ENCODE peak calls at places on chromosomes 11 and 22, in ten cellular contexts. One of them, this sample, is unnamed. For H3K36me3, the result is how much of the 10 kb centered on the place peaks cover.

GRCh38 chr11:3000032-3000961 is 8.2 kb upstream of the NAP1L4 start:
- DNase-seq in neural progenitor cell: peak
- DNase-seq in hepatocyte: peak
- DNase-seq in adrenal gland: peak
- DNase-seq in CD8-positive, alpha-beta T cell: no peak
- DNase-seq in endodermal cell: no peak
- DNase-seq in GM23338: no peak
- DNase-seq in stomach: peak
- DNase-seq in MM.1S: no peak
- DNase-seq in cardiac muscle cell: peak
- DNase-seq in this sample: peak

GRCh38 chr11:60193687-60194433 is 11.0 kb upstream of the MS4A6A start:
- DNase-seq in neural progenitor cell: peak
- DNase-seq in hepatocyte: peak
- DNase-seq in adrenal gland: peak
- DNase-seq in CD8-positive, alpha-beta T cell: peak
- DNase-seq in endodermal cell: peak
- DNase-seq in GM23338: peak
- DNase-seq in stomach: peak
- DNase-seq in MM.1S: peak
- DNase-seq in cardiac muscle cell: peak
- DNase-seq in this sample: no peak

GRCh38 chr11:77407613-77408012 is 66.3 kb downstream of the PAK1 start:
- DNase-seq in neural progenitor cell: no peak
- DNase-seq in hepatocyte: peak
- DNase-seq in adrenal gland: peak
- DNase-seq in CD8-positive, alpha-beta T cell: no peak
- DNase-seq in endodermal cell: no peak
- DNase-seq in GM23338: peak
- DNase-seq in stomach: peak
- DNase-seq in MM.1S: no peak
- DNase-seq in cardiac muscle cell: peak
- DNase-seq in this sample: peak

GRCh38 chr11:61855939-61856730 is 28.0 kb downstream of the FADS2 start:
- DNase-seq in neural progenitor cell: no peak
- DNase-seq in hepatocyte: no peak
- DNase-seq in adrenal gland: peak
- DNase-seq in CD8-positive, alpha-beta T cell: no peak
- DNase-seq in endodermal cell: no peak
- DNase-seq in GM23338: no peak
- DNase-seq in stomach: no peak
- DNase-seq in MM.1S: no peak
- DNase-seq in cardiac muscle cell: no peak
- DNase-seq in this sample: no peak

GRCh38 chr11:59992420-59992819 is 24.6 kb upstream of the OOSP4B start:
- DNase-seq in neural progenitor cell: no peak
- DNase-seq in hepatocyte: no peak
- DNase-seq in adrenal gland: no peak
- DNase-seq in CD8-positive, alpha-beta T cell: no peak
- DNase-seq in endodermal cell: no peak
- DNase-seq in GM23338: no peak
- DNase-seq in stomach: no peak
- DNase-seq in MM.1S: no peak
- DNase-seq in cardiac muscle cell: no peak
- DNase-seq in this sample: no peak

GRCh38 chr11:67463186-67463585 is 5.9 kb downstream of the TMEM134 start:
- DNase-seq in neural progenitor cell: no peak
- DNase-seq in hepatocyte: no peak
- DNase-seq in adrenal gland: no peak
- DNase-seq in CD8-positive, alpha-beta T cell: no peak
- DNase-seq in endodermal cell: no peak
- DNase-seq in GM23338: no peak
- DNase-seq in stomach: no peak
- DNase-seq in MM.1S: no peak
- DNase-seq in cardiac muscle cell: no peak
- DNase-seq in this sample: no peak

GRCh38 chr11:61893981-61894380 is 2.6 kb upstream of the FADS3 start:
- DNase-seq in neural progenitor cell: no peak
- DNase-seq in hepatocyte: no peak
- DNase-seq in adrenal gland: no peak
- DNase-seq in CD8-positive, alpha-beta T cell: no peak
- DNase-seq in endodermal cell: no peak
- DNase-seq in GM23338: no peak
- DNase-seq in stomach: no peak
- DNase-seq in MM.1S: no peak
- DNase-seq in cardiac muscle cell: no peak
- DNase-seq in this sample: no peak

GRCh38 chr11:27296406-27296994 is 66.5 kb downstream of the CCDC34 start:
- DNase-seq in neural progenitor cell: peak
- DNase-seq in hepatocyte: peak
- DNase-seq in adrenal gland: no peak
- DNase-seq in CD8-positive, alpha-beta T cell: no peak
- DNase-seq in endodermal cell: no peak
- DNase-seq in GM23338: peak
- DNase-seq in stomach: no peak
- DNase-seq in MM.1S: peak
- DNase-seq in cardiac muscle cell: peak
- DNase-seq in this sample: no peak

GRCh38 chr22:19674929-19675253 is 39.4 kb upstream of the SEPTIN5 start:
- DNase-seq in neural progenitor cell: no peak
- DNase-seq in hepatocyte: no peak
- DNase-seq in adrenal gland: no peak
- DNase-seq in CD8-positive, alpha-beta T cell: no peak
- DNase-seq in endodermal cell: peak
- DNase-seq in GM23338: no peak
- DNase-seq in stomach: no peak
- DNase-seq in MM.1S: no peak
- DNase-seq in cardiac muscle cell: no peak
- DNase-seq in this sample: no peak

GRCh38 chr11:29657709-29658108 is 359.1 kb downstream of the KCNA4 start:
- DNase-seq in neural progenitor cell: no peak
- DNase-seq in hepatocyte: no peak
- DNase-seq in adrenal gland: peak
- DNase-seq in CD8-positive, alpha-beta T cell: no peak
- DNase-seq in endodermal cell: no peak
- DNase-seq in GM23338: no peak
- DNase-seq in stomach: no peak
- DNase-seq in MM.1S: no peak
- DNase-seq in cardiac muscle cell: no peak
- DNase-seq in this sample: no peak

GRCh38 chr11:2803186-2804057 is 82.2 kb downstream of the CDKN1C start:
- DNase-seq in neural progenitor cell: no peak
- DNase-seq in hepatocyte: no peak
- DNase-seq in adrenal gland: peak
- DNase-seq in CD8-positive, alpha-beta T cell: no peak
- DNase-seq in endodermal cell: peak
- DNase-seq in GM23338: no peak
- DNase-seq in stomach: peak
- DNase-seq in MM.1S: no peak
- DNase-seq in cardiac muscle cell: no peak
- DNase-seq in this sample: peak

GRCh38 chr11:134313821-134314607 is 17.8 kb upstream of the GLB1L2 start:
- DNase-seq in neural progenitor cell: no peak
- DNase-seq in hepatocyte: no peak
- DNase-seq in adrenal gland: no peak
- DNase-seq in CD8-positive, alpha-beta T cell: no peak
- DNase-seq in endodermal cell: no peak
- DNase-seq in GM23338: no peak
- DNase-seq in stomach: no peak
- DNase-seq in MM.1S: no peak
- DNase-seq in cardiac muscle cell: no peak
- DNase-seq in this sample: no peak
- TF ChIP-seq CTCF in neural progenitor cell: no peak
- TF ChIP-seq CTCF in hepatocyte: no peak
- TF ChIP-seq CTCF in adrenal gland: no peak
- TF ChIP-seq CTCF in CD8-positive, alpha-beta T cell: no peak
- TF ChIP-seq CTCF in endodermal cell: no peak
- TF ChIP-seq CTCF in GM23338: no peak
- TF ChIP-seq CTCF in stomach: no peak
- TF ChIP-seq CTCF in MM.1S: no peak
- TF ChIP-seq CTCF in cardiac muscle cell: no peak
- TF ChIP-seq CTCF in this sample: no peak

GRCh38 chr11:12199231-12199948 is 89.0 kb downstream of the MICAL2 start:
- DNase-seq in neural progenitor cell: no peak
- DNase-seq in hepatocyte: no peak
- DNase-seq in adrenal gland: no peak
- DNase-seq in CD8-positive, alpha-beta T cell: no peak
- DNase-seq in endodermal cell: no peak
- DNase-seq in GM23338: no peak
- DNase-seq in stomach: no peak
- DNase-seq in MM.1S: peak
- DNase-seq in cardiac muscle cell: peak
- DNase-seq in this sample: no peak

GRCh38 chr11:12202911-12203310 is 92.5 kb downstream of the MICAL2 start:
- DNase-seq in neural progenitor cell: no peak
- DNase-seq in hepatocyte: no peak
- DNase-seq in adrenal gland: no peak
- DNase-seq in CD8-positive, alpha-beta T cell: no peak
- DNase-seq in endodermal cell: no peak
- DNase-seq in GM23338: no peak
- DNase-seq in stomach: no peak
- DNase-seq in MM.1S: no peak
- DNase-seq in cardiac muscle cell: no peak
- DNase-seq in this sample: no peak

GRCh38 chr11:12200359-12201015 is 90.1 kb downstream of the MICAL2 start:
- DNase-seq in neural progenitor cell: no peak
- DNase-seq in hepatocyte: peak
- DNase-seq in adrenal gland: peak
- DNase-seq in CD8-positive, alpha-beta T cell: no peak
- DNase-seq in endodermal cell: no peak
- DNase-seq in GM23338: no peak
- DNase-seq in stomach: no peak
- DNase-seq in MM.1S: no peak
- DNase-seq in cardiac muscle cell: no peak
- DNase-seq in this sample: no peak

GRCh38 chr11:12198261-12198925 is 88.0 kb downstream of the MICAL2 start:
- DNase-seq in neural progenitor cell: no peak
- DNase-seq in hepatocyte: no peak
- DNase-seq in adrenal gland: no peak
- DNase-seq in CD8-positive, alpha-beta T cell: no peak
- DNase-seq in endodermal cell: no peak
- DNase-seq in GM23338: no peak
- DNase-seq in stomach: peak
- DNase-seq in MM.1S: no peak
- DNase-seq in cardiac muscle cell: no peak
- DNase-seq in this sample: no peak

GRCh38 chr11:12201016-12201985 is 90.9 kb downstream of the MICAL2 start:
- DNase-seq in neural progenitor cell: no peak
- DNase-seq in hepatocyte: peak
- DNase-seq in adrenal gland: peak
- DNase-seq in CD8-positive, alpha-beta T cell: no peak
- DNase-seq in endodermal cell: no peak
- DNase-seq in GM23338: no peak
- DNase-seq in stomach: no peak
- DNase-seq in MM.1S: no peak
- DNase-seq in cardiac muscle cell: peak
- DNase-seq in this sample: no peak
- H3K36me3 ChIP-seq in neural progenitor cell: under half
- H3K36me3 ChIP-seq in hepatocyte: under half
- H3K36me3 ChIP-seq in adrenal gland: under half
- H3K36me3 ChIP-seq in CD8-positive, alpha-beta T cell: under half
- H3K36me3 ChIP-seq in endodermal cell: under half
- H3K36me3 ChIP-seq in GM23338: under half
- H3K36me3 ChIP-seq in stomach: under half
- H3K36me3 ChIP-seq in MM.1S: under half
- H3K36me3 ChIP-seq in cardiac muscle cell: under half
- H3K36me3 ChIP-seq in this sample: under half

GRCh38 chr22:29154364-29155048 is 51.2 kb upstream of the EMID1 start:
- DNase-seq in neural progenitor cell: peak
- DNase-seq in hepatocyte: peak
- DNase-seq in adrenal gland: peak
- DNase-seq in CD8-positive, alpha-beta T cell: peak
- DNase-seq in endodermal cell: peak
- DNase-seq in GM23338: peak
- DNase-seq in stomach: peak
- DNase-seq in MM.1S: peak
- DNase-seq in cardiac muscle cell: peak
- DNase-seq in this sample: peak
- TF ChIP-seq CTCF in neural progenitor cell: peak
- TF ChIP-seq CTCF in hepatocyte: peak
- TF ChIP-seq CTCF in adrenal gland: peak
- TF ChIP-seq CTCF in CD8-positive, alpha-beta T cell: peak
- TF ChIP-seq CTCF in endodermal cell: peak
- TF ChIP-seq CTCF in GM23338: peak
- TF ChIP-seq CTCF in stomach: peak
- TF ChIP-seq CTCF in MM.1S: peak
- TF ChIP-seq CTCF in cardiac muscle cell: peak
- TF ChIP-seq CTCF in this sample: peak

DNA sequence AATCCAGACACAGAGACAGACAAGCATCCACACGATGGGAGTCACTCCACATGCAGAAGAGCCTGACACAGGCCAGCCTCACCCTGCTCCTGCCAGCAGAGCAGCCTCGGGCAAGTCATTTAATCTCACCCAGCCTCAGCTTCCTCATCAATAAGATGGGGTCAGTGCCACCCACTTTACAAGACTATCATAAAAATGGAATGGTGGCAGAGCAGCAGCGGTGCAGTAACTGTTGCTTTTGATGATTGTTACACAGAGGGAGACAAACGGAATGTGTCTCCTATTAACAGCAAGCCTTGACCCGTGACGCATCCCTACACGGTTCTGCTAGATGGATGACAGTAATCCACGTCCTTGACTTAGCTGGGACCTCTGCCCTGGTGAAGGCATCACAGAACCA is 26.0 kb upstream of the ARFGAP3 start:
- DNase-seq in neural progenitor cell: no peak
- DNase-seq in hepatocyte: no peak
- DNase-seq in adrenal gland: peak
- DNase-seq in CD8-positive, alpha-beta T cell: no peak
- DNase-seq in endodermal cell: no peak
- DNase-seq in GM23338: no peak
- DNase-seq in stomach: no peak
- DNase-seq in MM.1S: no peak
- DNase-seq in cardiac muscle cell: no peak
- DNase-seq in this sample: peak
- H3K36me3 ChIP-seq in neural progenitor cell: under half
- H3K36me3 ChIP-seq in hepatocyte: under half
- H3K36me3 ChIP-seq in adrenal gland: under half
- H3K36me3 ChIP-seq in CD8-positive, alpha-beta T cell: under half
- H3K36me3 ChIP-seq in endodermal cell: half or more
- H3K36me3 ChIP-seq in GM23338: under half
- H3K36me3 ChIP-seq in stomach: half or more
- H3K36me3 ChIP-seq in MM.1S: under half
- H3K36me3 ChIP-seq in cardiac muscle cell: under half
- H3K36me3 ChIP-seq in this sample: under half

DNA sequence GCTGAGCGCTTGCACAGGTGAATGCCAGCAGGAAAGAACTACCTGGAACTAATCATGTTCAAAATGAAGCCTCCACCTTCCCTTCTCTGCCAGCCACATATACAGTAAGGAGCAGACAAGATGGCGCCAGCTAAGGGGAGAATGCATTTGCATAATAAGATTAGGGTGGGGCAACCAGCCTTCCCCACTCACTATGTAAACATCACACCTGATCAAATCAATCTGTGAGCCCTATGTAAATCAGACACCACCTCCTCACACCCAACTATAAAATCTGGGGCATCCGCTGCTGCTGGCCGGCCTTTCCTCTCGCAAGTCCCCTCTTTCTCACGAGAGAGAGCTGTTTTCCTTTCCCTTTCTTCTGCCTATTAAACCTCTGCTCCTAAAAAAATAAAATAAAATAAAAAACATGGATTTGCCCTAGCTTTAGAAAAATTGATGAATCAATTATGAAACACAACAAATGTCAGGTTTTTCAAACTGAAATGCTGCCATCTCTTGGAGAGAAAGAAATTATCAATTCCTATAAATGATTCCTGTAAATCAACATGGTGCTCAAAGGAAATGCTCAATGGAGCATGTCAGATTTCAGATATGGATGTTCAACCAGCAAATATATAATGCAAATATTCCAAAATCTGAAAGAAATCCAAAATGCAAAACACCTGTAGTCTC is 108.9 kb downstream of the SGSM3 start:
- DNase-seq in neural progenitor cell: no peak
- DNase-seq in hepatocyte: no peak
- DNase-seq in adrenal gland: no peak
- DNase-seq in CD8-positive, alpha-beta T cell: no peak
- DNase-seq in endodermal cell: peak
- DNase-seq in GM23338: no peak
- DNase-seq in stomach: no peak
- DNase-seq in MM.1S: no peak
- DNase-seq in cardiac muscle cell: no peak
- DNase-seq in this sample: no peak
- TF ChIP-seq CTCF in neural progenitor cell: no peak
- TF ChIP-seq CTCF in hepatocyte: no peak
- TF ChIP-seq CTCF in adrenal gland: no peak
- TF ChIP-seq CTCF in CD8-positive, alpha-beta T cell: no peak
- TF ChIP-seq CTCF in endodermal cell: peak
- TF ChIP-seq CTCF in GM23338: peak
- TF ChIP-seq CTCF in stomach: no peak
- TF ChIP-seq CTCF in MM.1S: peak
- TF ChIP-seq CTCF in cardiac muscle cell: no peak
- TF ChIP-seq CTCF in this sample: no peak

This sample was measured in Peyer's patch.